ENCODE peak calls at places on chromosomes 3 and 15, in six cellular contexts. I, T, M, O, E and Q are unnamed samples.
A peak's percentile ranks its signal among the peaks of the same experiment; 100 is the strongest.

GRCh38 chr3:175526609-175527280 is 667.6 kb downstream of the NAALADL2 start:
- DNase-seq in I (no peak), T (no peak), M (no peak), O (no peak), E (peak; percentile 45), Q (no peak)

GRCh38 chr3:14282001-14282705 is 103.5 kb downstream of the LSM3 start:
- DNase-seq in I (no peak), T (no peak), M (no peak), O (no peak), E (no peak), Q (no peak)

GRCh38 chr3:71103430-71103881 is 480.1 kb downstream of the FOXP1 start:
- DNase-seq in I (peak; percentile 72), T (peak; percentile 73), M (peak; percentile 52), O (no peak), E (no peak), Q (no peak)

GRCh38 chr3:38119802-38120689 is 16.9 kb downstream of the ACAA1 start:
- DNase-seq in I (peak; percentile 46), T (peak; percentile 50), M (no peak), O (no peak), E (no peak), Q (no peak)

GRCh38 chr3:105425153-105425502 is 58.4 kb downstream of the ALCAM start:
- DNase-seq in I (no peak), T (no peak), M (no peak), O (no peak), E (no peak), Q (no peak)

GRCh38 chr15:39365161-39365560 is 215.7 kb upstream of the THBS1 start:
- DNase-seq in I (no peak), T (no peak), M (no peak), O (no peak), E (no peak), Q (no peak)

GRCh38 chr15:63089260-63090043 is 32.2 kb upstream of the LACTB start:
- DNase-seq in I (no peak), T (peak; percentile 89), M (no peak), O (no peak), E (peak; percentile 87), Q (no peak)

GRCh38 chr15:52503788-52504496 is 24.7 kb downstream of the MYO5A start:
- DNase-seq in I (no peak), T (no peak), M (no peak), O (no peak), E (no peak), Q (no peak)

GRCh38 chr3:72309626-72310025 is 524.7 kb upstream of the PROK2 start:
- DNase-seq in I (no peak), T (no peak), M (no peak), O (no peak), E (no peak), Q (no peak)

GRCh38 chr3:189168711-189169110 is 3.1 kb upstream of the TPRG1 start:
- DNase-seq in I (no peak), T (no peak), M (no peak), O (no peak), E (no peak), Q (no peak)

GRCh38 chr3:141000027-141000663 is 51.0 kb upstream of the SPSB4 start:
- DNase-seq in I (peak; percentile 60), T (peak; percentile 74), M (peak; percentile 58), O (no peak), E (peak; percentile 88), Q (no peak)

GRCh38 chr15:90300988-90301715 is 35.7 kb downstream of the NGRN start:
- DNase-seq in I (peak; percentile 65), T (peak; percentile 76), M (peak; percentile 54), O (no peak), E (peak; percentile 91), Q (peak; percentile 28)

GRCh38 chr3:174409085-174409743 is 449.9 kb upstream of the NAALADL2 start:
- DNase-seq in I (no peak), T (no peak), M (no peak), O (no peak), E (peak; percentile 10), Q (no peak)

GRCh38 chr3:139295040-139295439 is 48.8 kb upstream of the MRPS22 start:
- DNase-seq in I (no peak), T (no peak), M (no peak), O (no peak), E (no peak), Q (no peak)

GRCh38 chr15:78979456-78980320 is 34.8 kb upstream of the CTSH start:
- DNase-seq in I (peak; percentile 85), T (peak; percentile 82), M (peak; percentile 66), O (peak; percentile 70), E (peak; percentile 96), Q (peak; percentile 22)

GRCh38 chr3:184563941-184564684 is 2.5 kb downstream of the EPHB3 start:
- DNase-seq in I (no peak), T (no peak), M (no peak), O (no peak), E (no peak), Q (no peak)

GRCh38 chr3:142056656-142057330 is 92.6 kb downstream of the TFDP2 start:
- DNase-seq in I (no peak), T (no peak), M (no peak), O (no peak), E (no peak), Q (no peak)

GRCh38 chr15:85974348-85974705 is 105.3 kb upstream of the AGBL1 start:
- DNase-seq in I (no peak), T (no peak), M (no peak), O (no peak), E (no peak), Q (no peak)

GRCh38 chr3:188663839-188664238 is 507.9 kb upstream of the TPRG1 start:
- DNase-seq in I (no peak), T (no peak), M (no peak), O (no peak), E (no peak), Q (no peak)

GRCh38 chr3:191499307-191500125 is 38.6 kb downstream of the PYDC2 start:
- DNase-seq in I (no peak), T (peak; percentile 59), M (peak; percentile 60), O (no peak), E (no peak), Q (no peak)

GRCh38 chr15:50968353-50968752 is 59.9 kb downstream of the AP4E1 start:
- DNase-seq in I (no peak), T (no peak), M (no peak), O (no peak), E (no peak), Q (no peak)

GRCh38 chr3:156631323-156631722 is 43.1 kb upstream of the TIPARP start:
- DNase-seq in I (no peak), T (no peak), M (no peak), O (no peak), E (no peak), Q (no peak)

GRCh38 chr3:30741870-30742269 is 135.5 kb downstream of the TGFBR2 start:
- DNase-seq in I (no peak), T (no peak), M (no peak), O (no peak), E (no peak), Q (no peak)

GRCh38 chr3:30743641-30744317 is 137.4 kb downstream of the TGFBR2 start:
- DNase-seq in I (no peak), T (no peak), M (no peak), O (no peak), E (no peak), Q (no peak)

GRCh38 chr3:30738605-30739004 is 132.2 kb downstream of the TGFBR2 start:
- DNase-seq in I (no peak), T (no peak), M (no peak), O (no peak), E (no peak), Q (no peak)

GRCh38 chr3:30747771-30748281 is 141.4 kb downstream of the TGFBR2 start:
- DNase-seq in I (no peak), T (no peak), M (no peak), O (no peak), E (peak; percentile 61), Q (no peak)

DNA sequence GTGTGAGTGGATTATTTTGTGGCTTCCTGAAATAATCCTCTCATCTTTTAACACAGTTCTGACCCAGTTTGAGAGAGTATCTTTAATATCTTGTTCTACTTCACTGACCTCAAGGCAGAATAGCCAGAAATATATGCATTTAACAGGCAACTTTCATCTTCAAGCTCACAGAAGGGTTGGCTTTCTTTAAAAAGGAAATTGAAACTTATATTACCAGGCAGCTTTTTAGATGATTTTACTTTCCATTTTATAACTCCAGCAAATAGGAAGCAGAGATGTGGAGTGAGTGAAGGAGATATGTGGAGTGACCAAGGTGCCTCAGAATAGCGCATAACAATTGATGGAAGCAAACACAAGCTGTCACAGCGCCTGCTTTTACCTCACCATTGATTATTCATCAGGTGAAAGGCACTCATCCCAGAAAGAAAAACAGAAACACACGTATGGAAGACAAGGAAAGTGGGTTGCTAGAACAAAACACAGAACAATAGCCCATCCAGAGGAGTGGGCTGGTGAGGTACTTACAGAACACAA is 136.8 kb downstream of the TGFBR2 start:
- DNase-seq in I (no peak), T (no peak), M (no peak), O (no peak), E (no peak), Q (no peak)
- H3K36me3 ChIP-seq in I (no peaks in the 10 kb centered on the region), T (no peaks in the 10 kb centered on the region), M (no peaks in the 10 kb centered on the region), O (no peaks in the 10 kb centered on the region), E (no peaks in the 10 kb centered on the region), Q (no peaks in the 10 kb centered on the region)

GRCh38 chr15:65558997-65559760 is 28.9 kb downstream of the HACD3 start:
- DNase-seq in I (no peak), T (no peak), M (no peak), O (no peak), E (no peak), Q (no peak)
- H3K36me3 ChIP-seq in I (peaks cover 39% of the 10 kb centered on the region), T (peaks cover 12% of the 10 kb centered on the region), M (no peaks in the 10 kb centered on the region), O (no peaks in the 10 kb centered on the region), E (peaks cover 14% of the 10 kb centered on the region), Q (peaks cover 27% of the 10 kb centered on the region)

DNA sequence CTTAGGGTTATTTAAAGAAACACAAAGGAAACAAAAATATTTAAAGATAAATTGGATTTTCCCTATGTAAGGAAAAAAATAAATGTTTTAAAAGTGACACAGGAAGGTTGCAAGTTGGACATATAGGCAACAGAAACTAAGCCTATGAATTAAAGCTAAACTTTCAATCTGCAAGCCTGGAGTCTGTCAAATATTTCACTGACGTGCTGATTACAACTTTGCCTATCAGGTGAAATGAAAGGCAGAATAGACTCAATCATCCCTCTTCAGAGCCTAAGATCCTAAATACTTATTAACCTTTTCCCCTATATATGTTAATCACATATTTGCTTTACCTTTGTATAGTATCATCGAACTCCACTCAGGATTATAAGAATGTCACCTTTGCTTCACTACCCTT is 1068.0 kb upstream of the ALCAM start:
- DNase-seq in I (no peak), T (no peak), M (no peak), O (no peak), E (no peak), Q (no peak)
- H3K36me3 ChIP-seq in I (no peaks in the 10 kb centered on the region), T (no peaks in the 10 kb centered on the region), M (no peaks in the 10 kb centered on the region), O (no peaks in the 10 kb centered on the region), E (no peaks in the 10 kb centered on the region), Q (no peaks in the 10 kb centered on the region)

GRCh38 chr3:130705501-130705900 is 41.1 kb downstream of the PIK3R4 start:
- DNase-seq in I (no peak), T (no peak), M (no peak), O (no peak), E (no peak), Q (no peak)

GRCh38 chr3:130709671-130710070 is 37.0 kb downstream of the PIK3R4 start:
- DNase-seq in I (no peak), T (no peak), M (no peak), O (no peak), E (no peak), Q (no peak)

GRCh38 chr3:130711885-130712284 is 34.7 kb downstream of the PIK3R4 start:
- DNase-seq in I (no peak), T (no peak), M (no peak), O (no peak), E (no peak), Q (no peak)

GRCh38 chr3:130712718-130713423 is 33.8 kb downstream of the PIK3R4 start:
- DNase-seq in I (no peak), T (no peak), M (no peak), O (no peak), E (no peak), Q (no peak)

GRCh38 chr3:130707914-130708601 is 38.6 kb downstream of the PIK3R4 start:
- DNase-seq in I (no peak), T (no peak), M (no peak), O (no peak), E (no peak), Q (no peak)
- H3K36me3 ChIP-seq in I (peaks cover 14% of the 10 kb centered on the region), T (peaks cover 6% of the 10 kb centered on the region), M (no peaks in the 10 kb centered on the region), O (no peaks in the 10 kb centered on the region), E (no peaks in the 10 kb centered on the region), Q (peaks cover 21% of the 10 kb centered on the region)